ENCODE peak calls at places on chromosomes 16 and 17, in four cellular contexts. K is body of pancreas, U is cardiac muscle cell, G is breast epithelium. H is an unnamed sample. For H3K4me1, the result is how much of the 10 kb centered on the place peaks cover.

GRCh38 chr17:10558049-10558448 is 8.6 kb upstream of the MYH2 start:
- DNase-seq in K (no peak), G (no peak), U (no peak), H (no peak)

GRCh38 chr16:51416921-51417320 is 265.9 kb upstream of the SALL1 start:
- DNase-seq in K (no peak), G (no peak), U (no peak), H (no peak)

GRCh38 chr16:2963611-2964415 is at the start of gene KREMEN2:
- DNase-seq in G (no peak), U (peak), K (no peak), H (peak)

GRCh38 chr16:15836965-15837611 is 19.7 kb downstream of the MYH11 start:
- DNase-seq in K (no peak), U (no peak), G (no peak), H (no peak)

GRCh38 chr17:19648475-19649406 is at the start of gene ALDH3A2:
- DNase-seq in U (peak), K (peak), G (peak), H (peak)

GRCh38 chr17:28497931-28498330 is 8.2 kb upstream of the FOXN1 start:
- DNase-seq in K (peak), G (peak), U (no peak), H (no peak)

GRCh38 chr16:67857547-67858233 is 10.2 kb upstream of the CENPT start:
- DNase-seq in G (peak), U (no peak), K (peak), H (peak)

GRCh38 chr16:67649494-67649931 is 4.6 kb downstream of the CARMIL2 start:
- DNase-seq in U (no peak), G (no peak), K (no peak), H (peak)

GRCh38 chr17:67004191-67004590 is 39.7 kb downstream of the CACNG4 start:
- DNase-seq in U (no peak), K (no peak), G (no peak), H (no peak)

GRCh38 chr16:27963471-27963965 is 100.0 kb downstream of the GSG1L start:
- DNase-seq in K (no peak), U (no peak), G (no peak), H (no peak)

GRCh38 chr17:17810374-17811248 is 26.2 kb downstream of the SREBF1 start:
- DNase-seq in U (no peak), G (no peak), K (no peak), H (no peak)

GRCh38 chr17:55430531-55431228 is 9.0 kb upstream of the MMD start:
- DNase-seq in U (peak), G (no peak), K (no peak), H (no peak)

GRCh38 chr17:17345686-17346427 is 42.7 kb downstream of the NT5M start:
- DNase-seq in G (peak), U (no peak), K (no peak), H (no peak)

GRCh38 chr17:73305845-73306836 is 5.7 kb downstream of the CDC42EP4 start:
- DNase-seq in G (no peak), U (no peak), K (no peak), H (no peak)

GRCh38 chr17:35612924-35613521 is 25.9 kb downstream of the AP2B1 start:
- DNase-seq in U (peak), G (no peak), K (peak), H (no peak)

GRCh38 chr17:1343554-1343953 is 56.5 kb downstream of the YWHAE start:
- DNase-seq in U (no peak), G (no peak), K (no peak), H (no peak)

GRCh38 chr16:13138528-13138927 is 237.1 kb downstream of the SHISA9 start:
- DNase-seq in K (no peak), G (no peak), U (no peak), H (no peak)

GRCh38 chr16:65012357-65012756 is 109.5 kb downstream of the CDH11 start:
- DNase-seq in K (no peak), U (no peak), G (no peak), H (no peak)

GRCh38 chr17:51371732-51372151 is 111.4 kb downstream of the UTP18 start:
- DNase-seq in U (peak), G (no peak), K (peak), H (no peak)

GRCh38 chr16:83849434-83849833 is 41.7 kb downstream of the HSBP1 start:
- DNase-seq in U (no peak), G (no peak), K (no peak), H (no peak)

GRCh38 chr17:82019905-82020873 is 2.5 kb downstream of the CENPX start:
- DNase-seq in U (peak), G (no peak), K (no peak), H (peak)

GRCh38 chr16:66287916-66288315 is 78.6 kb upstream of the CDH5 start:
- DNase-seq in U (no peak), K (no peak), G (no peak), H (no peak)

GRCh38 chr17:50668025-50668837 is 33.5 kb downstream of the ABCC3 start:
- DNase-seq in U (no peak), K (no peak), G (no peak), H (no peak)

GRCh38 chr17:63116967-63117366 is 150.9 kb downstream of the TANC2 start:
- DNase-seq in K (peak), G (no peak), U (no peak), H (no peak)

GRCh38 chr17:81803728-81804558 is at the start of gene GCGR:
- DNase-seq in U (peak), G (no peak), K (no peak), H (no peak)

GRCh38 chr16:56574625-56575024 is 9.8 kb downstream of the MT4 start:
- DNase-seq in G (no peak), U (no peak), K (no peak), H (no peak)

GRCh38 chr16:88988980-88989791 is 12.2 kb upstream of the CBFA2T3 start:
- DNase-seq in K (no peak), U (no peak), G (no peak), H (no peak)

GRCh38 chr17:48011405-48012150 is 26.0 kb downstream of the COPZ2 start:
- DNase-seq in K (no peak), U (peak), G (no peak), H (no peak)

GRCh38 chr17:66950325-66950724 is 14.2 kb upstream of the CACNG4 start:
- DNase-seq in U (no peak), G (no peak), K (no peak), H (no peak)

GRCh38 chr16:80176114-80176513 is 364.7 kb upstream of the DYNLRB2 start:
- DNase-seq in G (no peak), U (no peak), K (no peak), H (no peak)

GRCh38 chr16:66569827-66570405 is 3.7 kb downstream of the CMTM1 start:
- DNase-seq in G (no peak), K (no peak), U (no peak), H (no peak)

GRCh38 chr16:69443809-69444611 is 19.6 kb downstream of the CYB5B start:
- DNase-seq in U (no peak), G (no peak), K (no peak), H (no peak)

GRCh38 chr16:69434066-69434465 is 9.6 kb downstream of the CYB5B start:
- DNase-seq in G (no peak), K (no peak), U (no peak), H (no peak)

GRCh38 chr16:69435977-69436729 is 11.7 kb downstream of the CYB5B start:
- DNase-seq in K (no peak), G (no peak), U (peak), H (no peak)

GRCh38 chr16:69440236-69440635 is 15.8 kb downstream of the CYB5B start:
- DNase-seq in U (no peak), K (no peak), G (no peak), H (no peak)

DNA sequence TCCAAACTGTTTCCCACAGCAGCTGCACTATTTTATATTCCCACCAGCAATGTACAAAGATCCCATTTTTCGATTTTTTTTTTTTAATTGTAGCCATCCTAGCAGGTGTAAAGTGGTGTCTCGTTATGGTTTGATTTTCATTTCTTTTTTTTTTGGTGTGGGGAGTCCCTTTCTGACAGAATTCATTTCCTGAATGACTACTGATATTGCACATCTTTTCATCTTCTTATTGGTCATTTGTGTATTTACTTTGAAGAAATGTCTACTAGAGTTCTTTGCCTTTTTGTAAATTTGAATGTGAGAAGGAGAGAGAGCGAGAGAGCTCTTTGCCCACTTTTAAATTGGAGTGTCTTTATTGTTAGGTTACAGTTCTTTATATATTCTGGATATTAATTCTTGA is 14.0 kb downstream of the CYB5B start:
- DNase-seq in G (no peak), K (no peak), U (no peak), H (no peak)
- H3K27ac ChIP-seq in G (no peak), K (no peak), U (no peak), H (no peak)

DNA sequence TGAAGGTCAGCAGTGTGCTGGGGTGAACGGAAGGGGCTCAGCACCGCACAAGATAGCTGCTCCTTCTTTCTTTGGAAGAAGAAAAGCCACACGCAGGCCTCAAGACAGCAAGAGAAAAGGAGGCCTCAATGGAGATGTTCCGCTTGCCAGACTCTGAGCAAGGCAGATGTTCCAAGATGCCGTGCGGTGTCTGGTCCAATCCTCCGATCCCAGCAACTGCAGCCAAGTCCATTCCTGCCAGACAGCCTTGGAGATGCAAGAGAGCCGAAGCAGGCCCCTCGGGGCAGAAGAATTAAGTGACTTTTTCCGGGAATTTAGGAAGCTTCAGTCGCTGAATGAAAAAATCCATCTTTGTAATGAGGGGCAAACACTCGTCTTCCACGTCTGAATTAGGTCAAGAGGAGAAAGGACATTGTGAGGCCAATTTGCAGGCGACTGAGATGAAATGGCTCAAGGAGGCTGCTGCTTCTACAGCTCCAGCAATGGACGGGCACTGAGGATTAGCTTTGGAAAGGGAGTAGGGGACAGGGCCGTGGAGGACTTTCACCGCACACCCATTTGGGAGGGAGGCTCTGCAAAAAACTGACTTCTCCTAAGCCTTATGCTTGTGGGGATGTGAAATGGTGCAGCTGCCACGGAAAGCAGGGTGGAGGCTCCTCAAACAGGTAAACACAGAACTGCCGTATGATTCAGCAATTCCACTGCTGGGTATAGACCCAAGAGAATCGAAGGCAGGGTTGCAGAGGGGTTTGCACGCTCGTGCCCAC is 44.7 kb downstream of the RPH3AL start:
- DNase-seq in K (peak), U (no peak), G (no peak), H (peak)
- H3K4me1 ChIP-seq in K (under half), U (under half), G (under half), H (under half)

GRCh38 chr17:65049085-65049756 is 7.3 kb downstream of the GNA13 start:
- DNase-seq in G (no peak), U (no peak), K (no peak), H (no peak)
- H3K27ac ChIP-seq in G (peak), U (no peak), K (no peak), H (peak)

GRCh38 chr17:76551685-76552084 is 11.8 kb downstream of the PRCD start:
- DNase-seq in K (no peak), G (no peak), U (no peak), H (no peak)
- H3K4me1 ChIP-seq in K (half or more), G (under half), U (under half), H (under half)

GRCh38 chr16:50326835-50327465 is 41.8 kb downstream of the BRD7 start:
- DNase-seq in U (peak), K (no peak), G (no peak), H (no peak)

GRCh38 chr16:50322333-50322732 is 46.5 kb downstream of the BRD7 start:
- DNase-seq in K (no peak), G (no peak), U (no peak), H (no peak)

GRCh38 chr16:50323335-50324011 is 45.3 kb downstream of the BRD7 start:
- DNase-seq in G (no peak), K (no peak), U (no peak), H (no peak)

GRCh38 chr16:50326264-50326663 is 42.5 kb downstream of the BRD7 start:
- DNase-seq in K (no peak), G (no peak), U (no peak), H (no peak)

GRCh38 chr16:50324345-50324744 is 44.4 kb downstream of the BRD7 start:
- DNase-seq in G (no peak), U (no peak), K (no peak), H (peak)
- H3K27ac ChIP-seq in G (no peak), U (no peak), K (no peak), H (no peak)